ENCODE peak calls at places on chromosomes 4 and X, in four cellular contexts. K is fibroblast of the conjunctiva; C is activated T-helper 1 cell treated with anti-CD3 and anti-CD28 coated beads, Interleukin-12 subunit alpha, Interleukin-12 subunit beta, Interleukin-2, Interleukin-4 antibody, amounts not matched to agents 30 ng/mL and 10 ng/mL and 1 ng/mL, durations not matched to agents 14 hours and 24 hours and 36 hours; P is NCI-H2171. R is an unnamed sample.
A peak's percentile ranks its signal among the peaks of the same experiment; 100 is the strongest.

GRCh38 chrX:66915893-66916292 is 277.0 kb upstream of the EDA2R start:
- DNase-seq in K (no peak), C (no peak), P (no peak), R (no peak)

GRCh38 chr4:142683997-142684396 is 162.1 kb downstream of the INPP4B start:
- DNase-seq in K (no peak), C (no peak), P (no peak), R (no peak)

GRCh38 chrX:153460826-153461225 is 9.6 kb downstream of the HAUS7 start:
- DNase-seq in K (no peak), C (no peak), P (peak; percentile 22), R (peak; percentile 46)

GRCh38 chrX:9952313-9952712 is 14.8 kb upstream of the CLDN34 start:
- DNase-seq in K (no peak), C (no peak), P (no peak), R (no peak)

GRCh38 chr4:794911-795725 is 30.8 kb downstream of the CPLX1 start:
- DNase-seq in K (no peak), C (no peak), P (no peak), R (no peak)

GRCh38 chr4:124132161-124132560 is 580.4 kb downstream of the ANKRD50 start:
- DNase-seq in K (no peak), C (no peak), P (no peak), R (no peak)

GRCh38 chrX:65273152-65273551 is 261.4 kb downstream of the LAS1L start:
- DNase-seq in K (no peak), C (no peak), P (no peak), R (no peak)

GRCh38 chrX:149982310-149982709 is 44.0 kb upstream of the EOLA2 start:
- DNase-seq in K (no peak), C (no peak), P (no peak), R (no peak)

GRCh38 chr4:54547299-54548097 is 110.3 kb upstream of the KIT start:
- DNase-seq in K (no peak), C (no peak), P (no peak), R (no peak)

GRCh38 chr4:101103381-101104142 is 243.8 kb downstream of the PPP3CA start:
- DNase-seq in K (no peak), C (no peak), P (no peak), R (peak; percentile 38)

GRCh38 chr4:160044693-160045092 is 941.8 kb downstream of the RAPGEF2 start:
- DNase-seq in K (no peak), C (no peak), P (no peak), R (no peak)

GRCh38 chrX:84865113-84865512 is 138.6 kb upstream of the APOOL start:
- DNase-seq in K (peak; percentile 28), C (no peak), P (no peak), R (peak; percentile 12)

GRCh38 chrX:154516655-154517100 is 646 bp upstream of the FAM3A start:
- DNase-seq in K (peak; percentile 37), C (no peak), P (no peak), R (no peak)

GRCh38 chr4:102438396-102438795 is 62.8 kb upstream of the NFKB1 start:
- DNase-seq in K (no peak), C (no peak), P (no peak), R (no peak)

GRCh38 chr4:118842055-118842454 is 6.1 kb upstream of the SEC24D start:
- DNase-seq in K (no peak), C (no peak), P (no peak), R (no peak)

GRCh38 chr4:124282301-124282898 is 430.1 kb downstream of the ANKRD50 start:
- DNase-seq in K (no peak), C (no peak), P (no peak), R (no peak)

GRCh38 chrX:6472652-6473342 is 62.1 kb downstream of the VCX3A start:
- DNase-seq in K (no peak), C (no peak), P (no peak), R (no peak)

GRCh38 chr4:129240816-129241215 is 144.9 kb downstream of the C4orf33 start:
- DNase-seq in K (peak; percentile 17), C (no peak), P (peak; percentile 15), R (no peak)

GRCh38 chrX:40868868-40869267 is 133.5 kb upstream of the MED14 start:
- DNase-seq in K (no peak), C (no peak), P (no peak), R (no peak)

GRCh38 chr4:70892086-70892769 is 9.9 kb upstream of the MOB1B start:
- DNase-seq in K (no peak), C (no peak), P (no peak), R (no peak)

GRCh38 chr4:1216869-1217294 is 32.0 kb downstream of the CTBP1 start:
- DNase-seq in K (no peak), C (peak; percentile 61), P (no peak), R (no peak)

GRCh38 chr4:2786794-2787229 is 6.1 kb upstream of the SH3BP2 start:
- DNase-seq in K (no peak), C (no peak), P (no peak), R (no peak)